ENCODE peak calls at places on chromosome 15, in seven cellular contexts. H, K, S, G, B, U and I are unnamed samples.

GRCh38 chr15:57298843-57299550 is 77.3 kb upstream of the CGNL1 start:
- DNase-seq in H (no peak), K (no peak), S (no peak), G (no peak), B (no peak), U (no peak), I (no peak)

GRCh38 chr15:31016446-31016915 is 25.1 kb upstream of the MTMR10 start:
- DNase-seq in H (no peak), K (no peak), S (no peak), G (peak; percentile 35), B (no peak), U (no peak), I (no peak)

GRCh38 chr15:26891448-26891881 is 24.6 kb downstream of the GABRA5 start:
- DNase-seq in H (peak; percentile 77), K (peak; percentile 67), S (peak; percentile 73), G (peak; percentile 71), B (peak; percentile 45), U (peak; percentile 82), I (peak; percentile 30)

GRCh38 chr15:68706256-68706655 is 114.4 kb downstream of the ANP32A start:
- DNase-seq in H (no peak), K (no peak), S (no peak), G (no peak), B (no peak), U (no peak), I (no peak)

GRCh38 chr15:62474021-62474770 is 309.1 kb upstream of the C2CD4B start:
- DNase-seq in H (no peak), K (no peak), S (no peak), G (no peak), B (no peak), U (no peak), I (no peak)

GRCh38 chr15:40274350-40275274 is 8.3 kb downstream of the ANKRD63 start:
- DNase-seq in H (peak; percentile 73), K (peak; percentile 79), S (peak; percentile 80), G (peak; percentile 87), B (peak; percentile 76), U (peak; percentile 81), I (peak; percentile 84)

GRCh38 chr15:78988361-78988911 is 43.6 kb upstream of the CTSH start:
- DNase-seq in H (no peak), K (no peak), S (no peak), G (peak; percentile 97), B (peak; percentile 89), U (no peak), I (peak; percentile 94)

GRCh38 chr15:50051811-50052419 is 67.1 kb downstream of the ATP8B4 start:
- DNase-seq in H (peak; percentile 84), K (peak; percentile 19), S (peak; percentile 59), G (peak; percentile 54), B (peak; percentile 68), U (peak; percentile 48), I (peak; percentile 18)

GRCh38 chr15:42082832-42083604 is 11.3 kb downstream of the PLA2G4D start:
- DNase-seq in H (no peak), K (no peak), S (no peak), G (no peak), B (no peak), U (no peak), I (no peak)